ENCODE peak calls at places on chromosomes 11 and 22, in six cellular contexts. W is pancreas, K is anterior cingulate cortex, B is NCI-H82, Z is progenitor cell of endocrine pancreas, F is activated T-cell treated with anti-CD3 and anti-CD28 coated beads for 1 hour. E is an unnamed sample.

GRCh38 chr11:1040428-1041148 is 4.1 kb upstream of the MUC6 start:
- DNase-seq in B (no peak), Z (no peak), K (no peak), F (no peak), W (no peak), E (no peak)

GRCh38 chr11:843818-844692 is 1.4 kb downstream of the TSPAN4 start:
- DNase-seq in K (no peak), Z (peak), W (peak), F (no peak), B (no peak), E (no peak)

GRCh38 chr11:107591446-107592236 is 694 bp downstream of the ELMOD1 start:
- DNase-seq in K (no peak), W (no peak), Z (peak), B (peak), F (no peak), E (no peak)

GRCh38 chr22:22928666-22929380 is 41.2 kb downstream of the IGLL5 start:
- DNase-seq in B (no peak), W (no peak), K (no peak), F (peak), Z (no peak), E (peak)

GRCh38 chr11:2462092-2462985 is 17.5 kb downstream of the KCNQ1 start:
- DNase-seq in W (no peak), Z (no peak), F (no peak), B (no peak), K (no peak), E (no peak)

GRCh38 chr22:19431641-19432091 is at the start of gene HIRA:
- DNase-seq in Z (peak), K (peak), B (peak), W (peak), F (peak), E (peak)

GRCh38 chr11:74577624-74578396 is 14.6 kb upstream of the POLD3 start:
- DNase-seq in K (no peak), B (peak), Z (no peak), W (peak), F (no peak), E (no peak)

GRCh38 chr22:30292069-30292970 is 3.0 kb upstream of the CASTOR1 start:
- DNase-seq in F (no peak), K (no peak), Z (no peak), W (no peak), B (no peak), E (no peak)

GRCh38 chr22:24435861-24436351 is 8.5 kb downstream of the ADORA2A start:
- DNase-seq in W (no peak), K (no peak), B (no peak), Z (no peak), F (no peak), E (no peak)

GRCh38 chr22:17772249-17772962 is 1.9 kb downstream of the BID start:
- DNase-seq in F (no peak), Z (no peak), W (no peak), B (no peak), K (no peak), E (no peak)

GRCh38 chr11:48013269-48013901 is 33.0 kb downstream of the PTPRJ start:
- DNase-seq in F (no peak), K (no peak), W (peak), B (no peak), Z (no peak), E (peak)

GRCh38 chr11:29782447-29782846 is 234.4 kb downstream of the KCNA4 start:
- DNase-seq in Z (no peak), F (no peak), B (no peak), W (no peak), K (no peak), E (no peak)

GRCh38 chr22:35308480-35308945 is 8.8 kb downstream of the TOM1 start:
- DNase-seq in W (no peak), K (no peak), F (no peak), B (no peak), Z (no peak), E (no peak)

GRCh38 chr11:73463359-73463758 is 87.2 kb downstream of the RELT start:
- DNase-seq in Z (no peak), B (no peak), F (no peak), K (no peak), W (no peak), E (no peak)

GRCh38 chr22:22375586-22376351 is 131.2 kb downstream of the VPREB1 start:
- DNase-seq in Z (no peak), W (peak), B (no peak), K (no peak), F (no peak), E (no peak)

GRCh38 chr11:72814831-72815618 is 814 bp downstream of the ATG16L2 start:
- DNase-seq in B (peak), W (no peak), K (no peak), Z (no peak), F (peak), E (peak)

GRCh38 chr11:12094872-12095800 is 15.3 kb upstream of the MICAL2 start:
- DNase-seq in F (no peak), K (no peak), Z (no peak), W (no peak), B (no peak), E (no peak)

GRCh38 chr11:65423516-65424199 is 1.1 kb downstream of the NEAT1 start:
- DNase-seq in W (peak), F (no peak), Z (no peak), B (peak), K (no peak), E (no peak)

GRCh38 chr11:2943711-2944118 is 14.5 kb upstream of the PHLDA2 start:
- DNase-seq in Z (no peak), F (no peak), B (peak), W (peak), K (no peak), E (no peak)

GRCh38 chr11:18766015-18766414 is 25.6 kb downstream of the PTPN5 start:
- DNase-seq in W (no peak), K (no peak), F (no peak), Z (no peak), B (no peak), E (no peak)

GRCh38 chr11:1888811-1889526 is 2.7 kb downstream of the PRR33 start:
- DNase-seq in K (no peak), F (peak), Z (no peak), B (no peak), W (no peak), E (peak)

GRCh38 chr11:20626279-20626678 is 26.9 kb downstream of the SLC6A5 start:
- DNase-seq in B (no peak), W (no peak), K (no peak), Z (no peak), F (no peak), E (no peak)

GRCh38 chr11:116580828-116581227 is 192.0 kb downstream of the BUD13 start:
- DNase-seq in K (no peak), F (no peak), Z (no peak), B (no peak), W (no peak), E (no peak)

GRCh38 chr11:107711861-107712260 is at the start of gene SLN:
- DNase-seq in Z (no peak), K (no peak), W (no peak), B (no peak), F (no peak), E (no peak)

GRCh38 chr11:94400075-94400838 is 962 bp downstream of the GPR83 start:
- DNase-seq in F (no peak), W (no peak), K (no peak), Z (no peak), B (no peak), E (no peak)

GRCh38 chr11:23991140-23991539 is 505.7 kb upstream of the LUZP2 start:
- DNase-seq in B (no peak), W (no peak), K (no peak), F (no peak), Z (no peak), E (no peak)

GRCh38 chr11:19519912-19520641 is 192.6 kb upstream of the NAV2 start:
- DNase-seq in F (no peak), B (peak), K (no peak), W (no peak), Z (no peak), E (no peak)

GRCh38 chr11:72037554-72038311 is 39.0 kb downstream of the IL18BP start:
- DNase-seq in F (no peak), B (peak), Z (no peak), W (no peak), K (no peak), E (no peak)

GRCh38 chr11:22869325-22869724 is 9.1 kb upstream of the CCDC179 start:
- DNase-seq in K (no peak), B (no peak), Z (no peak), F (no peak), W (no peak), E (no peak)

E was measured in effector CD4-positive, alpha-beta T cell.